ENCODE peak calls at places on chromosome 13, in seven cellular contexts. G is GM12865, E is WTC11, B is HT1080, R is HS-27A, C is A172, O is C1 segment of cervical spinal cord. V is an unnamed sample.

GRCh38 chr13:98853791-98854191 is 101.3 kb upstream of the SLC15A1 start:
- DNase-seq in O (no peak), R (no peak), G (peak; percentile 87), C (no peak), E (no peak), B (peak; percentile 10), V (no peak)

GRCh38 chr13:47845981-47846380 is 155.1 kb downstream of the SUCLA2 start:
- DNase-seq in G (no peak), C (no peak), R (no peak), B (peak; percentile 36), E (no peak), O (no peak), V (no peak)

GRCh38 chr13:20815469-20815868 is 41.7 kb upstream of the EEF1AKMT1 start:
- DNase-seq in R (no peak), E (no peak), O (no peak), C (peak; percentile 5), B (no peak), G (no peak), V (no peak)

GRCh38 chr13:114126789-114127472 is 5.5 kb downstream of the RASA3 start:
- DNase-seq in G (no peak), C (no peak), B (no peak), O (no peak), E (no peak), R (no peak), V (no peak)

GRCh38 chr13:23922005-23922932 is 25.0 kb upstream of the C1QTNF9B start:
- DNase-seq in C (no peak), B (peak; percentile 25), R (no peak), O (no peak), G (no peak), E (no peak), V (no peak)

GRCh38 chr13:21747456-21747855 is 76.6 kb downstream of the FGF9 start:
- DNase-seq in R (no peak), G (no peak), B (no peak), E (no peak), O (no peak), C (no peak), V (no peak)

GRCh38 chr13:43936630-43937029 is 56.9 kb downstream of the LACC1 start:
- DNase-seq in C (no peak), E (no peak), O (no peak), R (no peak), G (no peak), B (no peak), V (no peak)

GRCh38 chr13:91459485-91459884 is 61.1 kb downstream of the GPC5 start:
- DNase-seq in B (no peak), C (no peak), O (no peak), G (no peak), E (no peak), R (no peak), V (no peak)

GRCh38 chr13:24228852-24229458 is 68.4 kb downstream of the SPATA13 start:
- DNase-seq in O (no peak), R (no peak), B (peak; percentile 40), E (peak; percentile 22), G (peak; percentile 79), C (peak; percentile 46), V (peak; percentile 53)

GRCh38 chr13:30806784-30807183 is 71.4 kb downstream of the ALOX5AP start:
- DNase-seq in R (no peak), C (peak; percentile 57), B (peak; percentile 74), O (no peak), E (no peak), G (no peak), V (no peak)

GRCh38 chr13:51804295-51805172 is 571 bp upstream of the DHRS12 start:
- DNase-seq in G (peak; percentile 31), E (no peak), O (peak; percentile 71), B (no peak), R (no peak), C (no peak), V (peak; percentile 47)

GRCh38 chr13:110055089-110055488 is 251.9 kb downstream of the COL4A1 start:
- DNase-seq in G (peak; percentile 38), B (peak; percentile 39), R (no peak), C (peak; percentile 11), E (no peak), O (no peak), V (no peak)

GRCh38 chr13:70613295-70613694 is 505.0 kb upstream of the KLHL1 start:
- DNase-seq in B (no peak), E (no peak), C (no peak), R (no peak), G (no peak), O (no peak), V (peak; percentile 21)

GRCh38 chr13:75855216-75855615 is 219.1 kb downstream of the LMO7 start:
- DNase-seq in B (no peak), E (no peak), C (no peak), O (no peak), G (no peak), R (no peak), V (no peak)

GRCh38 chr13:50127726-50128291 is 112.6 kb downstream of the KCNRG start:
- DNase-seq in O (no peak), E (peak; percentile 44), B (no peak), G (no peak), C (no peak), R (no peak), V (no peak)

GRCh38 chr13:88124142-88124541 is 453.0 kb downstream of the SLITRK5 start:
- DNase-seq in B (no peak), C (no peak), R (no peak), G (no peak), O (no peak), E (no peak), V (no peak)

GRCh38 chr13:41954226-41954625 is 6.7 kb downstream of the VWA8 start:
- DNase-seq in C (no peak), B (no peak), E (no peak), R (no peak), G (no peak), O (no peak), V (no peak)

GRCh38 chr13:96809366-96810096 is 184.7 kb downstream of the OXGR1 start:
- DNase-seq in C (no peak), O (no peak), G (no peak), B (no peak), E (no peak), R (no peak), V (no peak)

GRCh38 chr13:112641456-112641855 is 48.4 kb upstream of the ATP11A start:
- DNase-seq in C (no peak), B (no peak), E (no peak), O (no peak), R (no peak), G (no peak), V (no peak)

GRCh38 chr13:110392510-110393233 is 85.6 kb downstream of the COL4A2 start:
- DNase-seq in O (no peak), C (peak; percentile 89), G (no peak), R (no peak), B (no peak), E (no peak), V (peak; percentile 85)

GRCh38 chr13:105445793-105446192 is 1089.7 kb downstream of the EFNB2 start:
- DNase-seq in R (no peak), O (no peak), B (no peak), G (no peak), E (no peak), C (no peak), V (no peak)

GRCh38 chr13:106384516-106384915 is 150.9 kb downstream of the EFNB2 start:
- DNase-seq in R (no peak), E (no peak), G (no peak), B (no peak), C (no peak), O (no peak), V (no peak)

GRCh38 chr13:50805805-50806204 is 37.7 kb downstream of the DLEU7 start:
- DNase-seq in G (no peak), B (peak; percentile 30), O (no peak), C (no peak), R (no peak), E (no peak), V (no peak)

GRCh38 chr13:50990540-50991506 is 81.2 kb downstream of the RNASEH2B start:
- DNase-seq in G (no peak), O (peak; percentile 32), R (no peak), B (no peak), E (no peak), C (no peak), V (peak; percentile 34)

GRCh38 chr13:72507394-72508199 is 219.8 kb downstream of the MZT1 start:
- DNase-seq in G (no peak), E (no peak), R (no peak), O (no peak), B (peak; percentile 11), C (no peak), V (no peak)

GRCh38 chr13:28723806-28724205 is 5.0 kb upstream of the SLC46A3 start:
- DNase-seq in R (no peak), B (no peak), G (no peak), O (no peak), E (no peak), C (no peak), V (no peak)

GRCh38 chr13:24215732-24216131 is 55.2 kb downstream of the SPATA13 start:
- DNase-seq in E (no peak), B (no peak), R (no peak), O (peak; percentile 46), C (no peak), G (no peak), V (no peak)

GRCh38 chr13:29892149-29892548 is 41.7 kb upstream of the UBL3 start:
- DNase-seq in G (no peak), C (no peak), O (peak; percentile 57), E (no peak), B (no peak), R (no peak), V (no peak)

GRCh38 chr13:45162821-45163220 is 38.0 kb downstream of the KCTD4 start:
- DNase-seq in O (no peak), B (peak; percentile 92), C (peak; percentile 83), E (no peak), R (peak; percentile 29), G (no peak), V (no peak)

GRCh38 chr13:33751151-33751550 is 66.8 kb upstream of the RFC3 start:
- DNase-seq in G (no peak), E (no peak), O (no peak), B (no peak), C (peak; percentile 37), R (no peak), V (no peak)

GRCh38 chr13:105139048-105139379 is 1396.4 kb downstream of the EFNB2 start:
- DNase-seq in B (no peak), E (no peak), R (no peak), O (no peak), G (no peak), C (no peak), V (no peak)

GRCh38 chr13:34302596-34302995 is 484.6 kb downstream of the RFC3 start:
- DNase-seq in E (no peak), R (no peak), B (no peak), G (no peak), C (no peak), O (no peak), V (no peak)

GRCh38 chr13:112616586-112617381 is 28.8 kb upstream of the TUBGCP3 start:
- DNase-seq in G (peak; percentile 55), B (peak; percentile 37), R (no peak), C (peak; percentile 25), O (no peak), E (peak; percentile 47), V (peak; percentile 69)

GRCh38 chr13:30403491-30403890 is 18.8 kb upstream of the UBE2L5 start:
- DNase-seq in B (no peak), C (no peak), R (no peak), O (no peak), G (no peak), E (no peak), V (no peak)

GRCh38 chr13:48412100-48412556 is 785 bp downstream of the LPAR6 start:
- DNase-seq in C (peak; percentile 27), G (no peak), O (no peak), E (no peak), B (no peak), R (no peak), V (no peak)

V was measured in SK-N-SH.